ENCODE peak calls at places on chromosomes 6 and 20, in four cellular contexts. A is tibial nerve, Z is tibial artery, D is fibroblast of lung. Y is an unnamed sample.

GRCh38 chr6:150492507-150492906 is 107.2 kb upstream of the PLEKHG1 start:
- DNase-seq in A (no peak), Z (no peak), D (peak; percentile 32), Y (no peak)

GRCh38 chr6:35919085-35919826 is 1.6 kb downstream of the SRPK1 start:
- DNase-seq in A (no peak), Z (no peak), D (peak; percentile 40), Y (no peak)

GRCh38 chr6:23388239-23388803 is 737.7 kb upstream of the NRSN1 start:
- DNase-seq in A (no peak), Z (no peak), D (no peak), Y (no peak)

GRCh38 chr6:143863754-143864153 is 520 bp upstream of the ZC2HC1B start:
- DNase-seq in A (no peak), Z (no peak), D (no peak), Y (no peak)

GRCh38 chr6:139257291-139257690 is 34.5 kb downstream of the TXLNB start:
- DNase-seq in A (no peak), Z (no peak), D (no peak), Y (no peak)

GRCh38 chr20:62814060-62814708 is 2.7 kb upstream of the COL9A3 start:
- DNase-seq in A (no peak), Z (no peak), D (no peak), Y (no peak)

GRCh38 chr6:31307669-31308049 is 35.8 kb upstream of the HLA-C start:
- DNase-seq in A (no peak), Z (no peak), D (no peak), Y (no peak)

GRCh38 chr6:227074-227782 is 65.1 kb upstream of the DUSP22 start:
- DNase-seq in A (no peak), Z (no peak), D (no peak), Y (peak; percentile 48)

GRCh38 chr6:33419580-33420492 is at the start of gene SYNGAP1:
- DNase-seq in A (peak; percentile 52), Z (peak; percentile 90), D (peak; percentile 74), Y (peak; percentile 63)

GRCh38 chr6:158460602-158461092 is 99.2 kb upstream of the TMEM181 start:
- DNase-seq in A (no peak), Z (no peak), D (peak; percentile 77), Y (no peak)

GRCh38 chr6:157556671-157557430 is 175.9 kb downstream of the ZDHHC14 start:
- DNase-seq in A (no peak), Z (peak; percentile 56), D (no peak), Y (peak; percentile 78)

GRCh38 chr20:41798926-41799502 is 180.8 kb upstream of the CHD6 start:
- DNase-seq in A (no peak), Z (no peak), D (no peak), Y (no peak)

GRCh38 chr6:31791324-31792089 is 4.0 kb downstream of the VARS1 start:
- DNase-seq in A (no peak), Z (no peak), D (peak; percentile 22), Y (peak; percentile 67)

GRCh38 chr6:20454201-20454824 is 52.6 kb downstream of the E2F3 start:
- DNase-seq in A (no peak), Z (no peak), D (no peak), Y (no peak)

GRCh38 chr6:99434702-99435530 is 9.8 kb upstream of the PNISR start:
- DNase-seq in A (no peak), Z (no peak), D (peak; percentile 30), Y (no peak)

GRCh38 chr20:50320910-50321796 is 130.5 kb downstream of the CEBPB start:
- DNase-seq in A (peak; percentile 85), Z (peak; percentile 98), D (peak; percentile 98), Y (no peak)

GRCh38 chr6:35489995-35490791 is 6.7 kb downstream of the TEAD3 start:
- DNase-seq in A (peak; percentile 39), Z (peak; percentile 97), D (peak; percentile 88), Y (peak; percentile 30)

GRCh38 chr20:63774348-63774735 is 34.8 kb downstream of the SLC2A4RG start:
- DNase-seq in A (no peak), Z (no peak), D (no peak), Y (no peak)

GRCh38 chr20:61430228-61430624 is 178.2 kb downstream of the CDH4 start:
- DNase-seq in A (no peak), Z (no peak), D (no peak), Y (peak; percentile 22)

GRCh38 chr6:122712864-122713612 is 66.5 kb upstream of the FABP7 start:
- DNase-seq in A (no peak), Z (no peak), D (no peak), Y (no peak)

GRCh38 chr6:127841811-127842210 is 59.0 kb downstream of the THEMIS start:
- DNase-seq in A (no peak), Z (no peak), D (peak; percentile 60), Y (no peak)

GRCh38 chr20:50453533-50453932 is 56.6 kb upstream of the PTPN1 start:
- DNase-seq in A (no peak), Z (no peak), D (no peak), Y (no peak)

GRCh38 chr6:46715106-46715505 is 20.1 kb downstream of the PLA2G7 start:
- DNase-seq in A (no peak), Z (no peak), D (peak; percentile 32), Y (no peak)

GRCh38 chr6:33139596-33140206 is 52.6 kb downstream of the COL11A2 start:
- DNase-seq in A (no peak), Z (no peak), D (no peak), Y (no peak)

GRCh38 chr6:99746261-99746895 is 139.7 kb downstream of the PRDM13 start:
- DNase-seq in A (peak; percentile 28), Z (no peak), D (peak; percentile 65), Y (peak; percentile 41)

GRCh38 chr20:46837083-46837482 is 57.6 kb upstream of the EYA2 start:
- DNase-seq in A (no peak), Z (no peak), D (no peak), Y (no peak)

GRCh38 chr6:46501136-46502089 is 10.2 kb upstream of the RCAN2 start:
- DNase-seq in A (no peak), Z (no peak), D (peak; percentile 10), Y (no peak)

GRCh38 chr20:10094566-10095173 is 59.9 kb downstream of the ANKEF1 start:
- DNase-seq in A (no peak), Z (no peak), D (peak; percentile 28), Y (no peak)
- TF ChIP-seq CTCF in A (no peak), Z (no peak), D (peak; percentile 13), Y (no peak)

GRCh38 chr6:136614350-136614749 is 64.1 kb upstream of the MAP7 start:
- DNase-seq in A (no peak), Z (no peak), D (no peak), Y (no peak)
- H3K27ac ChIP-seq in A (no peak overlapping the region), Z (no peak overlapping the region), D (no peak overlapping the region), Y (no peak overlapping the region)

GRCh38 chr20:45470939-45471338 is 1.4 kb downstream of the WFDC2 start:
- DNase-seq in A (no peak), Z (no peak), D (no peak), Y (no peak)
- TF ChIP-seq CTCF in A (no peak), Z (peak; percentile 24), D (no peak), Y (no peak)

DNA sequence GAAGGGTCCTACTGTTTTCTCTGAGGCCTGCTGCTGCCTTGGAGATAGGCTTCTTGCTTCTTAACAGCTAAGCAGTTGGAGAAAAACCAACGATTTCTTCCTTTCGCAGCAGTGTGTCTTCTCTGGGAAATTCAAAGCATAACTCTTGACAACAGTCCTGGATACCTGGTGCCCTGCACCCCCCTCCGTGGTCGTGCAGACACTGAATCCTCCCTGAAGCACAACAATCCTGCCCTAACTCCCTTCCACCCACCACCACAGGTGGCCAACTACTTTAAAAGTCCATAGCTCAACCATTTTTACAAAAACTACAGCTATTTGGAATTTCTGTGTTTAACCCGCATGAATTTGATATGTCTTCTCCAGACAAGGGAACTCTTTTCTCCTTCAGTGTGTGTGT is 61.1 kb downstream of the FAM50B start:
- DNase-seq in A (no peak), Z (no peak), D (no peak), Y (no peak)
- H3K27ac ChIP-seq in A (no peak overlapping the region), Z (peak overlapping the region; percentile 61), D (no peak overlapping the region), Y (no peak overlapping the region)

GRCh38 chr20:21520702-21521595 is 7.1 kb upstream of the NKX2-2 start:
- DNase-seq in A (no peak), Z (no peak), D (peak; percentile 33), Y (no peak)
- TF ChIP-seq CTCF in A (no peak), Z (no peak), D (no peak), Y (peak; percentile 78)

GRCh38 chr6:108565893-108566292 is 5.2 kb downstream of the FOXO3 start:
- DNase-seq in A (no peak), Z (peak; percentile 78), D (peak; percentile 64), Y (no peak)

GRCh38 chr6:108566406-108566805 is 5.7 kb downstream of the FOXO3 start:
- DNase-seq in A (no peak), Z (no peak), D (no peak), Y (no peak)

GRCh38 chr6:108564178-108564577 is 3.5 kb downstream of the FOXO3 start:
- DNase-seq in A (no peak), Z (no peak), D (peak; percentile 99), Y (no peak)

GRCh38 chr6:108563292-108563691 is 2.6 kb downstream of the FOXO3 start:
- DNase-seq in A (no peak), Z (no peak), D (no peak), Y (no peak)

GRCh38 chr6:108565091-108565766 is 4.5 kb downstream of the FOXO3 start:
- DNase-seq in A (no peak), Z (no peak), D (no peak), Y (no peak)
- H3K27ac ChIP-seq in A (peak overlapping the region; percentile 66), Z (peak overlapping the region; percentile 97), D (peak overlapping the region; percentile 95), Y (peak overlapping the region; percentile 72)

DNA sequence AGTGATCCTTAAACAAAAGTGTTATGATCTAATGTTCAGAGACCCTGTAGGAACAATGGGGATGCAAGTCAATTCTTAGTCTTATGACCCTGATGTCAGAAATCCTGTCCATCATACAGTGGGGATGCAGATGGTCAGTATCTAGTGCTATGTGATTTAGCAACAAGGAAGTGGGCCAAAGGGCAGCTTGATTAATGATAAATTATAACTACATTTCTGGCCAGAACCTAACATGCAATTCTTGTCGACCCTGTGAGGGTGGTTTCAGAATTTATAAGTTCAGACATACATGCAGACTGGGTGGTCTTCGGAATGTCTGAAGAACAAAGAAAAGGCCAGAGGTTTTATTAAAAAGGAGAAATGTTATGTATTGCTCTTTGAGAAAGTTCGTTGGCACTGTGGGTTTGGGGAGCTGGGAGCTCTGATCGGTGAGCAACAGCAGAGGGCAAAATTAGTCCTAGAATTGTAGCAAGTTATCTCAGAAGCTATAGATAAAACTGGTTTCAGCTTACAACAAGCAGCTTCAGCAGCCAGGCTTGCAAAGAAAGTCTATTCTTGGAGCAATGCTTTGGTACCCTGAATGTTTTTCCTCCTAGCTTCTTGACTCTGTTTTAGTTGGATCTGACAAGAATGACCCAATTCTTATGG is 50.8 kb downstream of the RPF2 start:
- DNase-seq in A (no peak), Z (no peak), D (peak; percentile 53), Y (no peak)
- TF ChIP-seq CTCF in A (no peak), Z (no peak), D (no peak), Y (no peak)

DNA sequence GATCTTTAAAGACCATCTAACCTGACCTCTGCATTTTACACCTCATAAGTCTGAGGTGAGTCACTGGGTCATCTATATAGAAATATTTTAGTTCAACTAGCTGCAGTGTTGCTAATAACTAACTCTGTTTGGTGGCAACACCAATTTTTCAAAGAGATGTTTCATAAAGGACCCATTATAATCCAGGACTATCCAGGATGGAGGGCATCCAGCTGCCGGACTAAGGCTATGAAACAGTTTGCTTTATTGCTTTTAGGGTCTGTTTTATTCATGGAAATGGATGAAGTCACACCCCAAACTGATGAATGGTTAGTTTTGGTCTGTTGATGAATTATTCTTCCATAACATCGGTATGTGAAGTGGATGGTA is 204.2 kb upstream of the GMDS start:
- DNase-seq in A (no peak), Z (no peak), D (no peak), Y (no peak)
- H3K27ac ChIP-seq in A (no peak overlapping the region), Z (no peak overlapping the region), D (no peak overlapping the region), Y (no peak overlapping the region)

GRCh38 chr20:3168079-3168828 is 5.1 kb downstream of the LZTS3 start:
- DNase-seq in A (no peak), Z (peak; percentile 54), D (no peak), Y (no peak)
- TF ChIP-seq CTCF in A (no peak), Z (no peak), D (no peak), Y (no peak)